ENCODE peak calls at places on chromosomes 5 and 9, in eight cellular contexts. R is cardiac fibroblast, V is head of caudate nucleus, A is adrenal gland, E is psoas muscle, N is mucosa of gallbladder, L is bronchial epithelial cell, Z is NCI-H2081 treated with DMSO at 0.1 percent for 48 hours. W is an unnamed sample.

GRCh38 chr5:159310492-159310891 is 19.8 kb downstream of the IL12B start:
- DNase-seq in E (no peak), Z (no peak), V (no peak), R (no peak), N (peak), L (peak), A (no peak), W (no peak)

GRCh38 chr9:137085918-137086530 is 761 bp upstream of the MAN1B1 start:
- DNase-seq in R (peak), Z (no peak), E (peak), A (peak), L (peak), N (no peak), V (no peak), W (no peak)

GRCh38 chr9:752201-752600 is 89.3 kb upstream of the DMRT1 start:
- DNase-seq in R (peak), Z (no peak), E (no peak), V (no peak), A (no peak), N (no peak), L (peak), W (no peak)

GRCh38 chr5:2187156-2187555 is 304.4 kb upstream of the IRX4 start:
- DNase-seq in R (no peak), V (no peak), Z (no peak), E (no peak), L (no peak), N (no peak), A (no peak), W (no peak)

GRCh38 chr5:72817076-72817476 is 615 bp downstream of the TNPO1 start:
- DNase-seq in A (peak), E (peak), Z (no peak), V (peak), R (peak), N (peak), L (peak), W (no peak)

GRCh38 chr5:171309526-171310333 is 682 bp downstream of the TLX3 start:
- DNase-seq in A (no peak), N (no peak), L (no peak), R (no peak), V (no peak), E (no peak), Z (no peak), W (no peak)

GRCh38 chr5:74296685-74297084 is 343.8 kb downstream of the ENC1 start:
- DNase-seq in Z (no peak), L (peak), R (peak), V (no peak), E (no peak), A (no peak), N (no peak), W (no peak)

GRCh38 chr5:41193462-41194166 is 19.7 kb downstream of the C6 start:
- DNase-seq in E (peak), V (peak), R (peak), A (peak), Z (no peak), N (peak), L (no peak), W (peak)

GRCh38 chr5:73446631-73447233 is 1.8 kb downstream of the FOXD1 start:
- DNase-seq in L (no peak), Z (no peak), R (peak), N (no peak), E (peak), A (no peak), V (no peak), W (no peak)

GRCh38 chr9:114799441-114799840 is 6.4 kb downstream of the TNFSF15 start:
- DNase-seq in Z (no peak), E (no peak), A (no peak), V (no peak), R (no peak), N (peak), L (no peak), W (no peak)

GRCh38 chr5:51159606-51160005 is 223.6 kb upstream of the ISL1 start:
- DNase-seq in E (no peak), N (no peak), A (no peak), Z (no peak), R (no peak), V (no peak), L (no peak), W (no peak)

GRCh38 chr9:71819115-71819739 is 50.9 kb upstream of the CEMIP2 start:
- DNase-seq in R (peak), Z (no peak), V (no peak), L (peak), A (peak), N (peak), E (peak), W (no peak)

GRCh38 chr5:1312993-1313833 is 18.3 kb upstream of the TERT start:
- DNase-seq in E (no peak), L (no peak), N (no peak), R (no peak), Z (peak), V (no peak), A (no peak), W (no peak)

GRCh38 chr5:133825631-133826289 is 142.7 kb downstream of the C5orf15 start:
- DNase-seq in N (no peak), E (peak), L (no peak), R (no peak), A (no peak), V (no peak), Z (no peak), W (no peak)

GRCh38 chr5:31706186-31706585 is 67.3 kb downstream of the PDZD2 start:
- DNase-seq in N (no peak), E (no peak), V (no peak), L (no peak), R (no peak), A (no peak), Z (no peak), W (no peak)

GRCh38 chr9:76863832-76864231 is 42.1 kb downstream of the PRUNE2 start:
- DNase-seq in E (no peak), Z (no peak), N (no peak), A (no peak), V (no peak), L (no peak), R (no peak), W (no peak)

GRCh38 chr9:89497978-89498844 is at the start of gene SEMA4D:
- DNase-seq in L (peak), A (peak), N (peak), R (no peak), E (peak), V (peak), Z (no peak), W (peak)

GRCh38 chr9:130728721-130729120 is 35.1 kb downstream of the EXOSC2 start:
- DNase-seq in V (no peak), R (peak), Z (no peak), A (no peak), E (no peak), L (peak), N (no peak), W (no peak)

GRCh38 chr9:91119679-91120078 is 242.0 kb downstream of the AUH start:
- DNase-seq in A (no peak), R (peak), E (no peak), V (no peak), L (peak), Z (no peak), N (no peak), W (no peak)

GRCh38 chr9:131429121-131430012 is 35.5 kb downstream of the PRRC2B start:
- DNase-seq in N (no peak), L (no peak), V (no peak), R (no peak), E (no peak), Z (no peak), A (no peak), W (no peak)

GRCh38 chr9:95138474-95138873 is 179.0 kb downstream of the FANCC start:
- DNase-seq in A (no peak), V (no peak), N (no peak), E (peak), L (no peak), R (no peak), Z (no peak), W (no peak)